ENCODE peak calls at places on chromosomes 3 and 15, in nine cellular contexts. One of them, this sample, is unnamed. For H3K27me3, the result is how much of the 10 kb centered on the place peaks cover.

GRCh38 chr3:112888388-112889085 is 41.9 kb upstream of the CD200R1L start:
- DNase-seq in left ventricle myocardium inferior: no peak
- DNase-seq in upper lobe of right lung: no peak
- DNase-seq in A673: no peak
- DNase-seq in left lung: no peak
- DNase-seq in CD8-positive, alpha-beta T cell: no peak
- DNase-seq in heart left ventricle: no peak
- DNase-seq in thyroid gland: no peak
- DNase-seq in right lobe of liver: no peak
- DNase-seq in this sample: no peak

GRCh38 chr15:74062671-74063070 is 19.7 kb downstream of the GOLGA6A start:
- DNase-seq in heart left ventricle: no peak
- DNase-seq in right lobe of liver: peak
- DNase-seq in left ventricle myocardium inferior: no peak
- DNase-seq in left lung: no peak
- DNase-seq in A673: no peak
- DNase-seq in upper lobe of right lung: no peak
- DNase-seq in CD8-positive, alpha-beta T cell: no peak
- DNase-seq in thyroid gland: no peak
- DNase-seq in this sample: no peak

GRCh38 chr3:144777941-144778340 is 806.3 kb downstream of the DIPK2A start:
- DNase-seq in upper lobe of right lung: no peak
- DNase-seq in thyroid gland: no peak
- DNase-seq in heart left ventricle: no peak
- DNase-seq in left ventricle myocardium inferior: no peak
- DNase-seq in CD8-positive, alpha-beta T cell: no peak
- DNase-seq in right lobe of liver: no peak
- DNase-seq in left lung: no peak
- DNase-seq in A673: no peak
- DNase-seq in this sample: no peak

GRCh38 chr15:69853572-69853971 is 244.1 kb downstream of the TLE3 start:
- DNase-seq in left lung: no peak
- DNase-seq in upper lobe of right lung: no peak
- DNase-seq in CD8-positive, alpha-beta T cell: no peak
- DNase-seq in right lobe of liver: no peak
- DNase-seq in thyroid gland: no peak
- DNase-seq in A673: peak
- DNase-seq in heart left ventricle: no peak
- DNase-seq in left ventricle myocardium inferior: no peak
- DNase-seq in this sample: peak

GRCh38 chr3:9784876-9785443 is 7.3 kb downstream of the TADA3 start:
- DNase-seq in heart left ventricle: no peak
- DNase-seq in upper lobe of right lung: no peak
- DNase-seq in left ventricle myocardium inferior: no peak
- DNase-seq in right lobe of liver: no peak
- DNase-seq in left lung: no peak
- DNase-seq in CD8-positive, alpha-beta T cell: no peak
- DNase-seq in thyroid gland: no peak
- DNase-seq in A673: no peak
- DNase-seq in this sample: no peak

GRCh38 chr3:34109846-34110245 is 311.4 kb downstream of the PDCD6IP start:
- DNase-seq in left ventricle myocardium inferior: no peak
- DNase-seq in right lobe of liver: no peak
- DNase-seq in A673: no peak
- DNase-seq in upper lobe of right lung: no peak
- DNase-seq in CD8-positive, alpha-beta T cell: no peak
- DNase-seq in thyroid gland: no peak
- DNase-seq in left lung: no peak
- DNase-seq in heart left ventricle: no peak
- DNase-seq in this sample: no peak

GRCh38 chr15:59242649-59243048 is 36.0 kb downstream of the LDHAL6B start:
- DNase-seq in heart left ventricle: no peak
- DNase-seq in thyroid gland: no peak
- DNase-seq in right lobe of liver: no peak
- DNase-seq in left ventricle myocardium inferior: no peak
- DNase-seq in left lung: no peak
- DNase-seq in A673: no peak
- DNase-seq in CD8-positive, alpha-beta T cell: no peak
- DNase-seq in upper lobe of right lung: no peak
- DNase-seq in this sample: peak

GRCh38 chr3:166531730-166532129 is 694.5 kb upstream of the BCHE start:
- DNase-seq in A673: no peak
- DNase-seq in left ventricle myocardium inferior: no peak
- DNase-seq in thyroid gland: no peak
- DNase-seq in CD8-positive, alpha-beta T cell: no peak
- DNase-seq in upper lobe of right lung: no peak
- DNase-seq in left lung: no peak
- DNase-seq in heart left ventricle: no peak
- DNase-seq in right lobe of liver: no peak
- DNase-seq in this sample: no peak

GRCh38 chr3:40690696-40691597 is 166.2 kb downstream of the ZNF621 start:
- DNase-seq in heart left ventricle: peak
- DNase-seq in left ventricle myocardium inferior: peak
- DNase-seq in left lung: no peak
- DNase-seq in upper lobe of right lung: peak
- DNase-seq in thyroid gland: peak
- DNase-seq in A673: no peak
- DNase-seq in CD8-positive, alpha-beta T cell: no peak
- DNase-seq in right lobe of liver: peak
- DNase-seq in this sample: no peak

GRCh38 chr15:69388259-69388658 is 25.9 kb upstream of the KIF23 start:
- DNase-seq in right lobe of liver: no peak
- DNase-seq in A673: no peak
- DNase-seq in CD8-positive, alpha-beta T cell: no peak
- DNase-seq in upper lobe of right lung: peak
- DNase-seq in left lung: no peak
- DNase-seq in thyroid gland: no peak
- DNase-seq in heart left ventricle: no peak
- DNase-seq in left ventricle myocardium inferior: no peak
- DNase-seq in this sample: no peak

GRCh38 chr15:98647026-98647773 is 1.1 kb upstream of the IGF1R start:
- DNase-seq in left ventricle myocardium inferior: peak
- DNase-seq in heart left ventricle: peak
- DNase-seq in left lung: peak
- DNase-seq in thyroid gland: peak
- DNase-seq in upper lobe of right lung: peak
- DNase-seq in CD8-positive, alpha-beta T cell: peak
- DNase-seq in right lobe of liver: peak
- DNase-seq in A673: peak
- DNase-seq in this sample: no peak

GRCh38 chr15:89514596-89515406 is 18.4 kb upstream of the RHCG start:
- DNase-seq in right lobe of liver: peak
- DNase-seq in thyroid gland: no peak
- DNase-seq in A673: no peak
- DNase-seq in heart left ventricle: no peak
- DNase-seq in CD8-positive, alpha-beta T cell: no peak
- DNase-seq in left lung: no peak
- DNase-seq in upper lobe of right lung: no peak
- DNase-seq in left ventricle myocardium inferior: no peak
- DNase-seq in this sample: no peak
- H3K27me3 ChIP-seq in right lobe of liver: under half
- H3K27me3 ChIP-seq in thyroid gland: under half
- H3K27me3 ChIP-seq in A673: under half
- H3K27me3 ChIP-seq in heart left ventricle: under half
- H3K27me3 ChIP-seq in CD8-positive, alpha-beta T cell: under half
- H3K27me3 ChIP-seq in left lung: under half
- H3K27me3 ChIP-seq in upper lobe of right lung: under half
- H3K27me3 ChIP-seq in left ventricle myocardium inferior: half or more
- H3K27me3 ChIP-seq in this sample: under half

GRCh38 chr3:79766474-79767193 is 1.2 kb downstream of the ROBO1 start:
- DNase-seq in A673: no peak
- DNase-seq in right lobe of liver: no peak
- DNase-seq in heart left ventricle: no peak
- DNase-seq in left lung: peak
- DNase-seq in thyroid gland: no peak
- DNase-seq in left ventricle myocardium inferior: no peak
- DNase-seq in CD8-positive, alpha-beta T cell: no peak
- DNase-seq in upper lobe of right lung: no peak
- DNase-seq in this sample: no peak

GRCh38 chr3:79767194-79767952 is 425 bp downstream of the ROBO1 start:
- DNase-seq in upper lobe of right lung: no peak
- DNase-seq in right lobe of liver: no peak
- DNase-seq in left ventricle myocardium inferior: no peak
- DNase-seq in heart left ventricle: no peak
- DNase-seq in CD8-positive, alpha-beta T cell: no peak
- DNase-seq in A673: peak
- DNase-seq in thyroid gland: no peak
- DNase-seq in left lung: no peak
- DNase-seq in this sample: no peak

GRCh38 chr3:79767953-79768282 is at the start of gene ROBO1:
- DNase-seq in heart left ventricle: no peak
- DNase-seq in thyroid gland: no peak
- DNase-seq in left ventricle myocardium inferior: no peak
- DNase-seq in A673: peak
- DNase-seq in left lung: no peak
- DNase-seq in upper lobe of right lung: no peak
- DNase-seq in right lobe of liver: no peak
- DNase-seq in CD8-positive, alpha-beta T cell: no peak
- DNase-seq in this sample: no peak

GRCh38 chr3:79765854-79766253 is 1.9 kb downstream of the ROBO1 start:
- DNase-seq in A673: no peak
- DNase-seq in left ventricle myocardium inferior: no peak
- DNase-seq in left lung: no peak
- DNase-seq in heart left ventricle: no peak
- DNase-seq in thyroid gland: no peak
- DNase-seq in CD8-positive, alpha-beta T cell: no peak
- DNase-seq in upper lobe of right lung: no peak
- DNase-seq in right lobe of liver: no peak
- DNase-seq in this sample: no peak

DNA sequence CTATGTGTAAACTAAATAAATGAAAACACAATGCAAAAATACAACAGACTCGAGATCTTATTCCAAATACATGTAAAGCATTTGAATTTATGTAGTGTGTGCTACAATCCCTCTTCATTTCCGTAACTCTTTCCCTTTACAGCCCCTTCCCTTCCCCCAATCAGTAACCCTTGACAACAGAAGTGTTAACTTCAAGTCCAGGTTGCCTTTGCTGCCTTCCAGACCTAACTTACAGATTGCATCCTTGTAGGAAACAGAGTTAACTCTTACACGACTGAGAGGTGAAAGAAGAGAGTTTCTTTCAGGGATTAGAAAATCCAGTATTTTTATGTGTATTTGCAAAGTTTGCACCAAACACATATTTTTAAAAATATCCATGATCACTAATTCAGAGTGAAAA is 1.4 kb upstream of the ROBO1 start:
- DNase-seq in left ventricle myocardium inferior: no peak
- DNase-seq in left lung: no peak
- DNase-seq in thyroid gland: no peak
- DNase-seq in right lobe of liver: no peak
- DNase-seq in A673: no peak
- DNase-seq in CD8-positive, alpha-beta T cell: no peak
- DNase-seq in upper lobe of right lung: no peak
- DNase-seq in heart left ventricle: no peak
- DNase-seq in this sample: no peak
- H3K4me3 ChIP-seq in left ventricle myocardium inferior: no peak
- H3K4me3 ChIP-seq in left lung: no peak
- H3K4me3 ChIP-seq in thyroid gland: no peak
- H3K4me3 ChIP-seq in right lobe of liver: no peak
- H3K4me3 ChIP-seq in A673: no peak
- H3K4me3 ChIP-seq in CD8-positive, alpha-beta T cell: no peak
- H3K4me3 ChIP-seq in upper lobe of right lung: no peak
- H3K4me3 ChIP-seq in heart left ventricle: no peak
- H3K4me3 ChIP-seq in this sample: no peak

DNA sequence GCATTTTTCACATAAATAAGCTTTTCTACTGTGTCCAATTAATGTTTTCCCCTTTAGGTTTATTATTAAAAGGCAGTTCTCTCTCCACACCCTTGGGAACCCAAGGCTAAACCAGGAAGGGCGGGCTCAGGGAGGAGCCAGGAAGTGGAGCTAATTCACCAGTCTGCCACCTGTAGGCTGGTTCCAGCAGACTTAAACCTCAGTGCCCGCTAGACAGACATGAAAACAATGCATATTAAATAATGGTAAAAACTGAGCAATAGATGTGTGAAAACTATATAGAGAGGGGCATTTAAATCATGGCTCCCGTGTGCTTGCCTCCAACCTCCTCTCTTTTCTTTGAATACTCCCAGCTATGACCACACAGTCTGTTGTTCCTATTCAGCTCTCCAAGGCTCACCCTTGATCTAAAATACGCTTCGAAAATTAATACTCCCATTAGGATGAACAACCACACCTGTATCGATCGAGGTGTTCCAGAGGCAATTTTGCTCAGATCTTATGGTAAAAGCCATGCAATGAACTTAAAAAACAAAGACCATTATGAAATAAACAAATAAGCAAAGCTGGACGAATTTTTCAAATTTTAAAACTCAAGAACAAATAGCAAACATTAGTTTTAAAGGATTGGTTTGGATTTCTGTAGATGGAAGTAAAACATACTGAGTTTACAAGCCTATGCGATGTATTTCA is 253.3 kb downstream of the TJP1 start:
- DNase-seq in right lobe of liver: no peak
- DNase-seq in heart left ventricle: peak
- DNase-seq in CD8-positive, alpha-beta T cell: no peak
- DNase-seq in A673: peak
- DNase-seq in upper lobe of right lung: no peak
- DNase-seq in left lung: no peak
- DNase-seq in left ventricle myocardium inferior: no peak
- DNase-seq in thyroid gland: peak
- DNase-seq in this sample: peak
- TF ChIP-seq CTCF in right lobe of liver: peak
- TF ChIP-seq CTCF in heart left ventricle: peak
- TF ChIP-seq CTCF in CD8-positive, alpha-beta T cell: no peak
- TF ChIP-seq CTCF in A673: peak
- TF ChIP-seq CTCF in upper lobe of right lung: peak
- TF ChIP-seq CTCF in left lung: no peak
- TF ChIP-seq CTCF in left ventricle myocardium inferior: peak
- TF ChIP-seq CTCF in thyroid gland: peak
- TF ChIP-seq CTCF in this sample: peak

GRCh38 chr3:39502838-39503145 is 35.3 kb downstream of the MOBP start:
- DNase-seq in CD8-positive, alpha-beta T cell: no peak
- DNase-seq in A673: no peak
- DNase-seq in upper lobe of right lung: no peak
- DNase-seq in left ventricle myocardium inferior: no peak
- DNase-seq in left lung: no peak
- DNase-seq in thyroid gland: no peak
- DNase-seq in right lobe of liver: no peak
- DNase-seq in heart left ventricle: no peak
- DNase-seq in this sample: no peak

GRCh38 chr3:39505866-39506738 is 38.6 kb downstream of the MOBP start:
- DNase-seq in thyroid gland: no peak
- DNase-seq in CD8-positive, alpha-beta T cell: no peak
- DNase-seq in left lung: no peak
- DNase-seq in left ventricle myocardium inferior: no peak
- DNase-seq in right lobe of liver: no peak
- DNase-seq in upper lobe of right lung: no peak
- DNase-seq in heart left ventricle: no peak
- DNase-seq in A673: no peak
- DNase-seq in this sample: no peak

GRCh38 chr3:39501059-39501458 is 33.6 kb downstream of the MOBP start:
- DNase-seq in A673: no peak
- DNase-seq in left lung: no peak
- DNase-seq in CD8-positive, alpha-beta T cell: no peak
- DNase-seq in left ventricle myocardium inferior: no peak
- DNase-seq in right lobe of liver: no peak
- DNase-seq in thyroid gland: no peak
- DNase-seq in upper lobe of right lung: no peak
- DNase-seq in heart left ventricle: no peak
- DNase-seq in this sample: no peak

GRCh38 chr3:39499651-39500273 is 32.3 kb downstream of the MOBP start:
- DNase-seq in left lung: no peak
- DNase-seq in upper lobe of right lung: no peak
- DNase-seq in A673: no peak
- DNase-seq in CD8-positive, alpha-beta T cell: no peak
- DNase-seq in right lobe of liver: no peak
- DNase-seq in left ventricle myocardium inferior: no peak
- DNase-seq in thyroid gland: no peak
- DNase-seq in heart left ventricle: no peak
- DNase-seq in this sample: peak

GRCh38 chr3:39501982-39502837 is 34.7 kb downstream of the MOBP start:
- DNase-seq in A673: no peak
- DNase-seq in upper lobe of right lung: no peak
- DNase-seq in heart left ventricle: no peak
- DNase-seq in CD8-positive, alpha-beta T cell: no peak
- DNase-seq in thyroid gland: peak
- DNase-seq in left ventricle myocardium inferior: no peak
- DNase-seq in left lung: peak
- DNase-seq in right lobe of liver: no peak
- DNase-seq in this sample: no peak
- H3K27me3 ChIP-seq in A673: under half
- H3K27me3 ChIP-seq in upper lobe of right lung: under half
- H3K27me3 ChIP-seq in heart left ventricle: under half
- H3K27me3 ChIP-seq in CD8-positive, alpha-beta T cell: under half
- H3K27me3 ChIP-seq in thyroid gland: under half
- H3K27me3 ChIP-seq in left ventricle myocardium inferior: half or more
- H3K27me3 ChIP-seq in left lung: half or more
- H3K27me3 ChIP-seq in right lobe of liver: under half
- H3K27me3 ChIP-seq in this sample: under half

This sample was measured in kidney epithelial cell.